ENCODE peak calls at places on chromosomes 4 and X, in four cellular contexts. T, Q, I and P are unnamed samples.

GRCh38 chr4:123463869-123464268 is 67.3 kb downstream of the SPRY1 start:
- DNase-seq in T (no peak), Q (no peak), I (no peak), P (no peak)

GRCh38 chr4:23161787-23162186 is 469.1 kb downstream of the GBA3 start:
- DNase-seq in I (no peak), T (no peak), Q (no peak), P (no peak)

GRCh38 chr4:177441061-177441802 is 1.0 kb downstream of the AGA start:
- DNase-seq in Q (no peak), T (peak; percentile 68), I (no peak), P (peak; percentile 67)

GRCh38 chr4:80619070-80619674 is 283.6 kb downstream of the CFAP299 start:
- DNase-seq in Q (no peak), I (no peak), T (peak; percentile 21), P (no peak)

GRCh38 chrX:120559799-120560198 is 963 bp downstream of the CUL4B start:
- DNase-seq in T (peak; percentile 5), I (no peak), Q (no peak), P (no peak)

GRCh38 chr4:55125087-55125721 is at the start of gene KDR:
- DNase-seq in Q (peak; percentile 76), T (no peak), I (no peak), P (no peak)

GRCh38 chr4:123024710-123025109 is 102.3 kb upstream of the NUDT6 start:
- DNase-seq in T (no peak), I (no peak), Q (no peak), P (no peak)

GRCh38 chr4:94472056-94472826 is 20.5 kb downstream of the PDLIM5 start:
- DNase-seq in T (no peak), I (peak; percentile 57), Q (no peak), P (no peak)

GRCh38 chr4:7781993-7782392 is 157.7 kb downstream of the AFAP1 start:
- DNase-seq in I (no peak), T (no peak), Q (no peak), P (no peak)

DNA sequence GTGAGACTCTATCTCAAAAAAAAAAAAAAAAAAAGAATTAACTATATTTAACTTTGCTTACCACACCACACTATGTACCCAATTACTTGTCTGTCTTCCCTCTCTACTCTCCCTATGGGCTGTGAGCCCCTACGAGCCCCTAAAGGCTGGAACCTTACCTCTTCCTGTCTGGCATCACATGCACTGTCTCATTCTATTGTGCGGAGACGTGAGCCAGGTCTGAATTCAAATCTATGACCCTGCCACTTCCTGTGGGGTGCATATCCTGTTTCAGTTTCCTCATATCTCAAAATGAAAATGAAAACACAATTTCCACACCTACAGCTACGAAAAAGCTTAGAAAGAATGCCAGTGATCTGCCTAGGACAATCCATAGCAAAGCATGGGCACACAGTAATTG is 42.9 kb upstream of the HS3ST1 start:
- DNase-seq in I (no peak), Q (no peak), T (peak; percentile 71), P (peak; percentile 76)
- H3K4me3 ChIP-seq in I (no peak overlapping the region), Q (no peak overlapping the region), T (no peak overlapping the region), P (peak overlapping the region; percentile 31)

DNA sequence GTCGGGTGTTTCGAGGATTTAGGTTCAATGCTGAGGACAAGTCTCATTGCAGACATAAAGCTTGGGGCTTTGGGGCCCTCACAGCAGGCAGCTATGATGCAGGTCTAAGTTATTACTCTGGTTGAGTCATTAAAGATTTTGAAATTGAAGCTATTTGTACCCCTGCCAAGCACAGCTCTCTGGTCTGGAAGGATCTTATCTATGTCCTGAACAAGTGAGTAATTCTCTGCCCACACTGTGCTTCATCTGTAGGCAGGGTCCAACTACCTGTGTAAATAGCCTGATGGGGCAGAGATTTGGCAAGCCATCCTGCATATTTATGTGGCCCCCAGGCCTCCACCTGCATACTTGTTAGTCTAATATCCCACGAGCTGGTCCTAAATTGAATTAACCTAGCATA is 41.4 kb upstream of the MAGEA4 start:
- DNase-seq in T (no peak), Q (no peak), I (peak; percentile 83), P (no peak)
- H3K4me3 ChIP-seq in T (no peak overlapping the region), Q (no peak overlapping the region), I (no peak overlapping the region), P (no peak overlapping the region)

DNA sequence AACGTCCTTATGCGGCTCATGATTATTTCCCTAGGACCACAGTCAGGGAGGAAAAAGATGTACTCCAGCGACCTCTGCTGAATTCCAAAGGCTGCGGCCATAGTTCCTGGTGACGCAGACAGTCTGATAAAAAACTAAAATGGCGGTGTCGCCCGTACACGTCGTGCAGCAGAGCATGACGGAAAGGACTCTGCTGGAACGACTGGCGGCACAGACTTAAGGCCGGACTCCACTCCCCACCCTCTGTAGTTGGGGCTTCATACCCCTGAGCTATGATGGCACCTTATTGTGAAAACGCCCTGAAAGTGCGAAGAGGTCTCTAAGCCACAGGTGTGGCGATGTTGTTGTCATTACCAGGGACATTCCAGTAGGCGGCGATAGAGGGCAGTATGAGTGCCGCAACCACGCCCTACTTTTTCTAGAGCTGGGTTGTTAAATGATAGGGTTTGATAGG is 90.0 kb upstream of the EDA2R start:
- DNase-seq in Q (peak; percentile 40), T (peak; percentile 34), I (peak; percentile 17), P (peak; percentile 25)
- H3K4me3 ChIP-seq in Q (peak overlapping the region; percentile 27), T (no peak overlapping the region), I (peak overlapping the region; percentile 54), P (peak overlapping the region; percentile 34)

GRCh38 chr4:77805802-77806201 is 13.4 kb downstream of the CNOT6L start:
- DNase-seq in Q (no peak), T (no peak), I (no peak), P (no peak)
- H3K4me3 ChIP-seq in Q (no peak overlapping the region), T (no peak overlapping the region), I (no peak overlapping the region), P (no peak overlapping the region)

GRCh38 chr4:148023782-148024181 is 291.9 kb downstream of the ARHGAP10 start:
- DNase-seq in I (no peak), Q (no peak), T (no peak), P (no peak)

GRCh38 chr4:148022975-148023374 is 291.1 kb downstream of the ARHGAP10 start:
- DNase-seq in T (no peak), I (no peak), Q (no peak), P (no peak)

GRCh38 chr4:148029781-148030180 is 297.9 kb downstream of the ARHGAP10 start:
- DNase-seq in Q (no peak), T (no peak), I (no peak), P (no peak)

GRCh38 chr4:148021706-148022105 is 289.8 kb downstream of the ARHGAP10 start:
- DNase-seq in Q (no peak), I (no peak), T (no peak), P (no peak)

GRCh38 chr4:148026022-148026421 is 294.1 kb downstream of the ARHGAP10 start:
- DNase-seq in I (peak; percentile 75), Q (no peak), T (no peak), P (no peak)
- H3K4me3 ChIP-seq in I (no peak overlapping the region), Q (no peak overlapping the region), T (no peak overlapping the region), P (no peak overlapping the region)